ENCODE peak calls at places on chromosomes 16 and 17, in six cellular contexts. Q is B cell, C is colonic mucosa, G is occipital lobe, Y is activated B cell treated with CpG ODN at 0.5 μM for 24 hours, M is HL-60. L is an unnamed sample.

GRCh38 chr17:53420035-53420641 is 402.6 kb upstream of the KIF2B start:
- DNase-seq in Q (no peak), C (no peak), G (no peak), Y (no peak), M (no peak), L (no peak)

GRCh38 chr17:11805952-11806351 is 191.3 kb downstream of the ZNF18 start:
- DNase-seq in Q (no peak), C (no peak), G (no peak), Y (no peak), M (no peak), L (no peak)

GRCh38 chr17:45149037-45149668 is 878 bp downstream of the HEXIM1 start:
- DNase-seq in Q (peak), C (peak), G (peak), Y (peak), M (no peak), L (peak)

GRCh38 chr17:79633937-79634813 is 23.3 kb upstream of the RBFOX3 start:
- DNase-seq in Q (no peak), C (peak), G (no peak), Y (peak), M (no peak), L (peak)

GRCh38 chr17:66175892-66176291 is 16.0 kb downstream of the CEP112 start:
- DNase-seq in Q (no peak), C (no peak), G (no peak), Y (no peak), M (no peak), L (no peak)

GRCh38 chr17:30503558-30503957 is 26.4 kb downstream of the GOSR1 start:
- DNase-seq in Q (no peak), C (no peak), G (no peak), Y (no peak), M (no peak), L (no peak)

GRCh38 chr16:65409505-65409904 is 287.6 kb upstream of the CDH11 start:
- DNase-seq in Q (no peak), C (no peak), G (no peak), Y (no peak), M (no peak), L (no peak)

GRCh38 chr16:67966549-67967182 is 1.8 kb downstream of the SLC12A4 start:
- DNase-seq in Q (no peak), C (no peak), G (no peak), Y (no peak), M (peak), L (no peak)

GRCh38 chr17:77599699-77600098 is 358.8 kb upstream of the TNRC6C start:
- DNase-seq in Q (no peak), C (no peak), G (no peak), Y (no peak), M (no peak), L (no peak)

GRCh38 chr17:18187816-18188761 is 4.5 kb downstream of the ALKBH5 start:
- DNase-seq in Q (no peak), C (no peak), G (no peak), Y (no peak), M (no peak), L (no peak)